ENCODE peak calls at places on chromosomes 11 and 22, in five cellular contexts. C, V, O, W and M are unnamed samples.
A peak's percentile ranks its signal among the peaks of the same experiment; 100 is the strongest.

GRCh38 chr11:128483211-128483788 is 104.1 kb downstream of the ETS1 start:
- DNase-seq in C (no peak), V (no peak), O (no peak), W (no peak), M (no peak)

GRCh38 chr11:62804310-62805043 is 763 bp downstream of the NXF1 start:
- DNase-seq in C (no peak), V (peak; percentile 47), O (no peak), W (peak; percentile 45), M (peak; percentile 29)

GRCh38 chr11:23206736-23207336 is 346.6 kb upstream of the CCDC179 start:
- DNase-seq in C (no peak), V (no peak), O (no peak), W (no peak), M (peak; percentile 1)

GRCh38 chr22:42584364-42584940 is 30.2 kb downstream of the POLDIP3 start:
- DNase-seq in C (no peak), V (no peak), O (no peak), W (no peak), M (no peak)

GRCh38 chr11:2812371-2812991 is 73.1 kb downstream of the CDKN1C start:
- DNase-seq in C (peak; percentile 73), V (peak; percentile 87), O (no peak), W (no peak), M (no peak)

GRCh38 chr11:64836448-64837072 is 7.9 kb downstream of the CDC42BPG start:
- DNase-seq in C (no peak), V (no peak), O (no peak), W (no peak), M (no peak)

GRCh38 chr11:75577198-75577597 is 15.1 kb downstream of the SERPINH1 start:
- DNase-seq in C (peak; percentile 56), V (peak; percentile 41), O (peak; percentile 33), W (peak; percentile 63), M (no peak)

GRCh38 chr11:102081313-102081712 is 28.9 kb upstream of the YAP1 start:
- DNase-seq in C (no peak), V (no peak), O (no peak), W (peak; percentile 15), M (no peak)

GRCh38 chr11:22461626-22462025 is 123.4 kb downstream of the SLC17A6 start:
- DNase-seq in C (no peak), V (no peak), O (no peak), W (no peak), M (no peak)

GRCh38 chr22:43897751-43898261 is 6.0 kb upstream of the PNPLA5 start:
- DNase-seq in C (no peak), V (peak; percentile 54), O (no peak), W (peak; percentile 68), M (peak; percentile 79)

GRCh38 chr11:123231777-123232176 is 36.7 kb upstream of the CLMP start:
- DNase-seq in C (no peak), V (no peak), O (no peak), W (peak; percentile 58), M (no peak)

GRCh38 chr11:76587810-76588454 is 82.6 kb downstream of the LRRC32 start:
- DNase-seq in C (no peak), V (no peak), O (no peak), W (no peak), M (no peak)

GRCh38 chr11:73359341-73359740 is 16.9 kb upstream of the RELT start:
- DNase-seq in C (peak; percentile 64), V (peak; percentile 51), O (no peak), W (peak; percentile 50), M (peak; percentile 59)

GRCh38 chr11:29124436-29124835 is 892.4 kb downstream of the KCNA4 start:
- DNase-seq in C (no peak), V (no peak), O (no peak), W (no peak), M (no peak)

GRCh38 chr11:40292636-40293585 is 1166.5 kb downstream of the LRRC4C start:
- DNase-seq in C (peak; percentile 26), V (peak; percentile 6), O (no peak), W (no peak), M (no peak)

GRCh38 chr11:125164422-125165110 is at the start of gene PKNOX2:
- DNase-seq in C (peak; percentile 84), V (peak; percentile 88), O (peak; percentile 33), W (peak; percentile 43), M (peak; percentile 58)